ENCODE peak calls at places on chromosomes 5 and 9, in nine cellular contexts. N is upper lobe of right lung; Z is IMR-90; R is right lobe of liver; H is CD4-positive, alpha-beta memory T cell; T is aorta; U is tibial nerve; P is CD8-positive, alpha-beta T cell; G is GM23338. M is an unnamed sample. For H3K27me3, the result is how much of the 10 kb centered on the place peaks cover.

GRCh38 chr5:177431317-177432142 is 5.1 kb downstream of the GRK6 start:
- DNase-seq in H (peak), R (peak), P (peak), U (no peak), Z (no peak), T (peak), G (no peak), N (peak), M (no peak)

GRCh38 chr5:126917918-126918623 is 112.3 kb downstream of the MARCHF3 start:
- DNase-seq in G (peak), U (no peak), T (no peak), P (no peak), H (no peak), N (no peak), R (no peak), Z (peak), M (peak)

GRCh38 chr5:123371575-123372179 is 51.5 kb downstream of the CEP120 start:
- DNase-seq in U (peak), G (peak), R (no peak), P (peak), Z (peak), T (peak), N (peak), H (peak), M (no peak)

GRCh38 chr5:155886311-155887031 is 440.5 kb upstream of the SGCD start:
- DNase-seq in N (no peak), G (no peak), P (no peak), Z (no peak), U (no peak), T (no peak), R (no peak), H (no peak), M (no peak)

GRCh38 chr5:82341325-82341724 is 63.2 kb upstream of the RPS23 start:
- DNase-seq in N (no peak), G (no peak), T (no peak), P (no peak), R (no peak), U (no peak), Z (no peak), H (no peak), M (no peak)

GRCh38 chr5:27682600-27682999 is 644.2 kb upstream of the CDH9 start:
- DNase-seq in P (no peak), R (no peak), H (no peak), U (no peak), N (no peak), G (peak), T (no peak), Z (no peak), M (no peak)

GRCh38 chr9:68872026-68872501 is 141.8 kb downstream of the PRKACG start:
- DNase-seq in T (no peak), R (no peak), Z (no peak), H (no peak), U (no peak), G (peak), P (no peak), N (no peak), M (no peak)

GRCh38 chr5:78896128-78896527 is 89.0 kb downstream of the ARSB start:
- DNase-seq in U (no peak), P (no peak), Z (peak), R (no peak), N (no peak), G (no peak), T (no peak), H (no peak), M (peak)

GRCh38 chr5:170273968-170274710 is 23.4 kb downstream of the LCP2 start:
- DNase-seq in P (peak), N (no peak), U (no peak), Z (no peak), R (no peak), H (peak), G (peak), T (no peak), M (no peak)

GRCh38 chr5:158423623-158424200 is 564.8 kb upstream of the CLINT1 start:
- DNase-seq in U (no peak), P (no peak), T (no peak), Z (peak), N (no peak), R (no peak), G (no peak), H (no peak), M (peak)

GRCh38 chr5:134100283-134101011 is 14.0 kb upstream of the TCF7 start:
- DNase-seq in N (no peak), H (peak), R (no peak), U (no peak), T (peak), P (peak), G (peak), Z (peak), M (no peak)

GRCh38 chr5:6765612-6766525 is 52.6 kb downstream of the TENT4A start:
- DNase-seq in R (no peak), G (peak), N (peak), T (peak), H (peak), P (peak), Z (peak), U (peak), M (peak)

GRCh38 chr9:115606851-115607250 is 488.9 kb upstream of the TNC start:
- DNase-seq in T (no peak), H (no peak), P (no peak), R (no peak), N (no peak), Z (peak), G (no peak), U (no peak), M (no peak)

GRCh38 chr5:134092875-134093274 is 21.6 kb upstream of the TCF7 start:
- DNase-seq in Z (peak), P (no peak), G (no peak), U (no peak), T (no peak), R (peak), H (no peak), N (no peak), M (peak)

GRCh38 chr5:177495243-177496060 is 2.0 kb downstream of the PDLIM7 start:
- DNase-seq in H (no peak), N (peak), P (no peak), G (peak), T (peak), R (peak), U (peak), Z (peak), M (peak)

GRCh38 chr5:24162343-24162742 is 482.4 kb downstream of the CDH10 start:
- DNase-seq in Z (no peak), G (no peak), N (no peak), R (no peak), T (no peak), U (no peak), H (no peak), P (no peak), M (no peak)

GRCh38 chr9:8552732-8553131 is 753.2 kb upstream of the DMAC1 start:
- DNase-seq in R (no peak), T (no peak), P (no peak), N (no peak), G (no peak), Z (no peak), H (no peak), U (no peak), M (no peak)

GRCh38 chr5:177430972-177431316 is 4.5 kb downstream of the GRK6 start:
- DNase-seq in G (no peak), Z (no peak), U (no peak), P (no peak), H (no peak), N (peak), T (no peak), R (no peak), M (no peak)

GRCh38 chr5:157602505-157602904 is 26.9 kb upstream of the ADAM19 start:
- DNase-seq in N (no peak), R (no peak), T (no peak), G (no peak), P (no peak), U (no peak), H (peak), Z (peak), M (peak)

GRCh38 chr9:117737721-117738226 is 33.6 kb downstream of the TLR4 start:
- DNase-seq in N (no peak), P (no peak), H (no peak), G (no peak), T (no peak), R (no peak), Z (no peak), U (no peak), M (no peak)

GRCh38 chr9:81499571-81499970 is 189.8 kb downstream of the TLE1 start:
- DNase-seq in P (no peak), N (no peak), Z (no peak), T (no peak), H (no peak), R (no peak), G (no peak), U (no peak), M (no peak)

GRCh38 chr9:33852216-33852826 is 35.4 kb downstream of the UBE2R2 start:
- DNase-seq in N (peak), R (peak), G (peak), U (peak), T (peak), P (peak), Z (peak), H (peak), M (peak)

GRCh38 chr5:39399135-39400036 is 25.4 kb downstream of the DAB2 start:
- DNase-seq in H (no peak), T (no peak), P (no peak), U (peak), N (no peak), Z (peak), G (peak), R (no peak), M (peak)

GRCh38 chr9:6334305-6334704 is 6.1 kb downstream of the TPD52L3 start:
- DNase-seq in H (no peak), G (no peak), T (no peak), N (no peak), U (no peak), R (no peak), P (no peak), Z (no peak), M (no peak)

GRCh38 chr9:73615557-73615956 is 463.9 kb downstream of the ANXA1 start:
- DNase-seq in R (no peak), U (no peak), N (no peak), Z (no peak), G (peak), P (no peak), H (no peak), T (no peak), M (no peak)

GRCh38 chr5:39977231-39977630 is 552.5 kb upstream of the DAB2 start:
- DNase-seq in Z (no peak), H (no peak), U (no peak), N (no peak), P (no peak), G (no peak), T (no peak), R (no peak), M (no peak)

GRCh38 chr9:87751869-87752268 is 25.9 kb downstream of the CTSL start:
- DNase-seq in U (no peak), H (no peak), Z (no peak), R (no peak), P (no peak), N (no peak), G (no peak), T (no peak), M (no peak)
- H3K27me3 ChIP-seq in U (under half), H (under half), Z (under half), R (under half), P (under half), N (under half), G (under half), T (under half), M (under half)

DNA sequence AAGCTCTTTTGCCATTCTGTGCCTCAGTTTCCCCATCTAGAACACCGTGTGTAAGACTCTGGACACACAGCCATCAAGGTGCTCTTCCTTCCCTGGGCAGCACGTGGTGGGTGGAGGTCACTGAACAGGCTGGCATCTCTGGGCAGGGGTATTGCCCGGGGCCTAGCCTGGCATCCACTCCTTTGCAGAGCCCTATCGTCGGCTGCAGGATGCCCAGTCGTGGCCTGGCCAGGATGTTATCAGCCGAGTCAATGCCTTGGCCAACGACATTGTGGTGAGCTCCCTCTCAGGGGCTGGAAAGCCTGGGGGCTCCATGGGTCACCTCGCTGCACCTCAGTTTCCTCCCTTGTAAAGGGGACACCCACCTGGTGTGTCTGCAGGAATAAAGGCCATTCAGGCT is 4.0 kb downstream of the ADGRD2 start:
- DNase-seq in N (no peak), T (peak), P (no peak), H (no peak), G (no peak), Z (no peak), U (no peak), R (no peak), M (no peak)
- H3K27me3 ChIP-seq in N (half or more), T (under half), P (under half), H (under half), G (under half), Z (half or more), U (half or more), R (under half), M (under half)

GRCh38 chr5:73437126-73438047 is 11.2 kb downstream of the FOXD1 start:
- DNase-seq in T (peak), P (no peak), G (peak), H (no peak), Z (peak), N (no peak), R (no peak), U (no peak), M (peak)

GRCh38 chr5:73434921-73435320 is 13.7 kb downstream of the FOXD1 start:
- DNase-seq in H (no peak), N (no peak), R (no peak), T (no peak), P (no peak), Z (no peak), U (no peak), G (no peak), M (no peak)

GRCh38 chr5:73434461-73434860 is 14.1 kb downstream of the FOXD1 start:
- DNase-seq in T (no peak), Z (no peak), G (no peak), H (no peak), U (no peak), P (no peak), N (no peak), R (no peak), M (no peak)

GRCh38 chr5:73436535-73437125 is 11.9 kb downstream of the FOXD1 start:
- DNase-seq in N (no peak), P (no peak), T (no peak), G (peak), R (no peak), U (no peak), H (no peak), Z (no peak), M (peak)

DNA sequence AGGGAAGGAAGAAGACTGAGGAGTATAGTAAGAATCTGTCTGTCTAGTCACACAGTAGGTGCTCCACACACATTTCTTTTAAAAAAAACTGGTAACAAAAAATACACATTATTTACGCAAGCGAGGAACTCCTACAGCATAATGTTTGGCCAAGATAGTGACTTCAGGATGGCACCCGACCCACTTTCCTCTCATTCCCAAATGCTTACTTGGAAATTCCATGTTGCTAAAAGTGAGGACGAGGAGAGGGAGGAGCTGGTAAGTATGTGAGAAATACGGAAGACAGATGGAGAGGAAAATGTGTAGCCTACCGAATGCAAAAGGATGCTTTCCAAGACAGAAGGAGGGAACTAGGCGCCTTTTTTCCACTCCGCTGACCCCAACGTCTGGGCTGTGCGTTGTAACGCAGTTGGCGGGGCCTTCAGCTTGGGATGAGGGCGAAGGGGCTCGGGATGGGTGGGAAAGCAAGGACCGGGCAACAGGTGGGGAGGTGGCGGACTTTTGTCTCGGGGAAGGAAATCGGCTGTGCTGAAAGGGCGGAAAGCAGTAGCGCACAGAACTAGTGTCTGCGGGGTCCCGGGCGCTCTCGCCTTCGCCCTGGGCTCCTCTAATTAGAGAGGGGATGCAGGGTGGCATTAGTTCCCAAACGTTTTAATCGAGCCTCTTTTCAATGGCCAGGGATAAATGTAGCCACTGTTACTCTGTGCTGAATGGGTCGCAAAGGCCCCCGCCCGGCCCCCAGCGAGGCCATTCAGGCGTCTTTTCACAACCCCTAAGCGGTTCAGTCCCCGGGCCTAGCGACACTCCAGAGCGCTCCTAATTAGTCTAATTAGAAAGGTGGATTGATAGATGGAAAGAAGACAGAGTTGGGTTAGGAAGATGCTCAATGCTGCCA is 12.7 kb downstream of the FOXD1 start:
- DNase-seq in T (no peak), G (peak), Z (no peak), R (no peak), P (no peak), U (no peak), H (no peak), N (no peak), M (no peak)
- H3K27me3 ChIP-seq in T (under half), G (half or more), Z (under half), R (under half), P (half or more), U (half or more), H (half or more), N (half or more), M (under half)

GRCh38 chr9:77023726-77024125 is 4.3 kb downstream of the FOXB2 start:
- DNase-seq in P (no peak), Z (no peak), R (no peak), H (no peak), U (no peak), N (no peak), G (no peak), T (no peak), M (no peak)
- H3K27me3 ChIP-seq in P (under half), Z (half or more), R (under half), H (under half), U (half or more), N (half or more), G (half or more), T (under half), M (under half)

GRCh38 chr5:120134944-120135343 is 329.2 kb upstream of the PRR16 start:
- DNase-seq in P (no peak), G (no peak), H (no peak), N (no peak), Z (peak), R (no peak), T (no peak), U (no peak), M (peak)
- H3K27me3 ChIP-seq in P (under half), G (under half), H (under half), N (under half), Z (under half), R (under half), T (under half), U (under half), M (under half)

GRCh38 chr5:2326603-2327002 is 424.9 kb downstream of the IRX2 start:
- DNase-seq in U (no peak), H (no peak), P (no peak), N (no peak), Z (no peak), R (no peak), T (no peak), G (no peak), M (no peak)
- H3K27me3 ChIP-seq in U (under half), H (under half), P (under half), N (under half), Z (under half), R (under half), T (under half), G (under half), M (under half)

DNA sequence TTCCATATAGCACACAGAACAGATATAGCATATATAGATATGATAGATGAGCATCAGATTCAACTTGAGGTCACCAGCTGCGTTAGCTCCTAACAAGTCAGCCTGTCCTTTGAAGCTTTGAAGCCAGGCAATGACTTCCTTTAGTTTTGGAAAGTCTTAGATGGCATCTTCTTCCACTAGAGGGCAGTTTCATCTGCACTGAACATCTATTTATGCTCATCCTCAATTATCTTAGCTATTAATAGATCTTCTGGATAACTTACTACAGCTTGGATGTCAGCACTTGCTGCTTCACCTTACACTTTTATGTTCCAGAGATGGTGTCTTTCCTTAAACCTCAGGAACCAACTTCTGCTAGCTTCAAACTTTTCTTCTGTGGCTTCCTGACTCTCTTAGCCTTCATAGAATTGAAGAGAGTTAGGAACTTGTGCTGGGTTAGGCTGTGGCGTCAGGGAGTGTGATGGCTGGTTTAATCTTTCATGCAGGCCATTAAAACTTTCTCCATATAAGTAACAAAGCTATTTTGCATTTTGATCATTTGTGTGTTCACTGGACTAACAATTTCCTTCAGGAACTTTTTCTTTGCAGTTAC is 1401.4 kb downstream of the EFNA5 start:
- DNase-seq in T (no peak), Z (peak), N (no peak), P (no peak), H (no peak), G (peak), R (no peak), U (no peak), M (peak)
- H3K27me3 ChIP-seq in T (under half), Z (under half), N (under half), P (under half), H (under half), G (under half), R (under half), U (under half), M (under half)

GRCh38 chr9:129440394-129441186 is 180.3 kb downstream of the C9orf50 start:
- DNase-seq in Z (no peak), G (no peak), R (no peak), U (no peak), T (no peak), P (no peak), H (no peak), N (no peak), M (no peak)
- H3K27me3 ChIP-seq in Z (under half), G (half or more), R (under half), U (under half), T (under half), P (under half), H (under half), N (under half), M (under half)

GRCh38 chr9:105043370-105043936 is 115.5 kb upstream of the ABCA1 start:
- DNase-seq in H (no peak), R (no peak), P (no peak), G (no peak), N (no peak), U (no peak), T (no peak), Z (no peak), M (no peak)

GRCh38 chr9:105039180-105039799 is 111.3 kb upstream of the ABCA1 start:
- DNase-seq in N (no peak), Z (no peak), U (no peak), P (no peak), H (no peak), R (no peak), T (no peak), G (no peak), M (no peak)

GRCh38 chr9:105040462-105040861 is 112.5 kb upstream of the ABCA1 start:
- DNase-seq in T (no peak), Z (no peak), N (no peak), G (peak), H (no peak), R (no peak), U (no peak), P (no peak), M (no peak)

GRCh38 chr9:105037139-105037538 is 109.2 kb upstream of the ABCA1 start:
- DNase-seq in H (no peak), R (no peak), G (no peak), Z (no peak), U (no peak), N (no peak), T (no peak), P (no peak), M (no peak)

DNA sequence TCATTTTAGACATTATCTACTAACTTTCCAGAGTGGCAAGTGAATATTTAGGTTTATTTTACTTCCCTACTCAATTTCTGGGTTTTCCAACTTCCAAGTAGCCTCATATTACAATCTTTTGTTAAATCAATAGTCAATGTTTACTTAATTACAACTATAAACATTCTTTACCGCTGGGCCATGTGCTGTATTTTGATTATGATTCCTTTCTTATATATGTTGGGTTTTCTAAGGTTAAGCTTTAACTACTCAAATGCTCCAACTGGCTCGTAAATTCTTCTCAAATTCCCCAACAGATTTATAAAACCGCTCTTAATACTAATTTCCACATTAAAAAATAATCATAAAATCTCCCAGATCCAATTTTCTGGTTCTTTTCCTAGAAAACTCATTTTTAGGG is 110.1 kb upstream of the ABCA1 start:
- DNase-seq in T (no peak), H (no peak), U (no peak), R (no peak), P (no peak), Z (peak), N (no peak), G (no peak), M (no peak)
- H3K27me3 ChIP-seq in T (under half), H (under half), U (under half), R (under half), P (under half), Z (under half), N (under half), G (under half), M (under half)

M was measured in fibroblast of lung.